ENCODE peak calls at places on chromosomes 6 and 20, in seven cellular contexts. F is fibroblast of lung, H is A549, S is GM23338, T is OCI-LY7, Q is H9, R is PC-3. A is an unnamed sample.

GRCh38 chr6:11093065-11093590 is 506 bp upstream of the SMIM13 start:
- DNase-seq in F (peak; percentile 46), H (peak; percentile 41), S (no peak), T (peak; percentile 77), Q (peak; percentile 22), R (no peak), A (no peak)

GRCh38 chr6:16505711-16506362 is 255.4 kb downstream of the ATXN1 start:
- DNase-seq in F (peak; percentile 81), H (no peak), S (no peak), T (no peak), Q (no peak), R (peak; percentile 35), A (no peak)

GRCh38 chr6:16157909-16158308 is 29.0 kb downstream of the MYLIP start:
- DNase-seq in F (no peak), H (no peak), S (no peak), T (no peak), Q (no peak), R (no peak), A (no peak)

GRCh38 chr6:56911847-56912246 is 43.1 kb upstream of the BEND6 start:
- DNase-seq in F (peak; percentile 87), H (no peak), S (peak; percentile 62), T (no peak), Q (no peak), R (peak; percentile 64), A (peak; percentile 68)

GRCh38 chr6:108179741-108180140 is 13.9 kb downstream of the NR2E1 start:
- DNase-seq in F (no peak), H (no peak), S (peak; percentile 83), T (no peak), Q (no peak), R (no peak), A (no peak)

GRCh38 chr20:13857304-13857703 is 72.5 kb downstream of the NDUFAF5 start:
- DNase-seq in F (no peak), H (no peak), S (no peak), T (no peak), Q (no peak), R (no peak), A (no peak)

GRCh38 chr20:38393259-38393658 is 41.9 kb downstream of the SNHG17 start:
- DNase-seq in F (no peak), H (no peak), S (no peak), T (no peak), Q (no peak), R (no peak), A (no peak)

GRCh38 chr20:32763202-32763999 is 1.2 kb downstream of the DNMT3B start:
- DNase-seq in F (no peak), H (no peak), S (peak; percentile 59), T (peak; percentile 36), Q (no peak), R (peak; percentile 34), A (peak; percentile 23)

GRCh38 chr6:135181333-135182119 is 418 bp downstream of the MYB start:
- DNase-seq in F (peak; percentile 21), H (no peak), S (peak; percentile 33), T (peak; percentile 44), Q (peak; percentile 43), R (no peak), A (peak; percentile 5)

GRCh38 chr6:116405147-116405546 is 34.4 kb downstream of the DSE start:
- DNase-seq in F (peak; percentile 61), H (no peak), S (peak; percentile 42), T (peak; percentile 89), Q (no peak), R (no peak), A (no peak)

GRCh38 chr6:25173951-25174474 is 105.2 kb upstream of the CARMIL1 start:
- DNase-seq in F (peak; percentile 98), H (peak; percentile 23), S (no peak), T (no peak), Q (no peak), R (peak; percentile 96), A (peak; percentile 66)

GRCh38 chr20:59817406-59817805 is 116.0 kb downstream of the SYCP2 start:
- DNase-seq in F (no peak), H (no peak), S (no peak), T (no peak), Q (peak; percentile 12), R (peak; percentile 13), A (no peak)

GRCh38 chr6:19535351-19535750 is 301.8 kb upstream of the ID4 start:
- DNase-seq in F (no peak), H (no peak), S (no peak), T (no peak), Q (no peak), R (no peak), A (no peak)

GRCh38 chr6:87922947-87923330 is 124.7 kb upstream of the SPACA1 start:
- DNase-seq in F (no peak), H (no peak), S (no peak), T (peak; percentile 98), Q (no peak), R (no peak), A (no peak)

DNA sequence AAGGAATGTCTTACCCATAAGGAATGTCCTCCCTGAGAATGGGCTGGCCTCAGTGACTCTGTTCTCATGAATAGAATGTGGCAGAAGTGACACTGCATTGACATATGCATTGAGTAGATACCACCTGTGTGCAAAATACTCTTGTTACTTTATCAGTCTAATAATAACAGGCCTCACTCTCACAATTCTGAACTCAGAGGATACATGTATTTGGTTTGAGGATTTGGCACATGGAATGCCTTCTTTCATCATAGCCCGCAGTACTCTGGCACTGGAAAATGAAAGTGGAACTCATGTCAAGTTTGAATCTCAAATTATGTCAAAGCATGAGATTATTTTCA is 52.9 kb upstream of the PLCB4 start:
- DNase-seq in F (peak; percentile 71), H (no peak), S (peak; percentile 70), T (no peak), Q (no peak), R (peak; percentile 63), A (no peak)
- H3K4me2 ChIP-seq in F (peak overlapping the region; percentile 23), H (peak overlapping the region; percentile 56), S (no peak overlapping the region), T (no peak overlapping the region), Q (no peak overlapping the region), R (no peak overlapping the region), A (no peak overlapping the region)

GRCh38 chr6:12602951-12603710 is 113.4 kb upstream of the PHACTR1 start:
- DNase-seq in F (peak; percentile 73), H (peak; percentile 19), S (peak; percentile 62), T (peak; percentile 77), Q (no peak), R (peak; percentile 81), A (peak; percentile 22)
- TF ChIP-seq CTCF in F (peak; percentile 49), H (peak; percentile 73), S (peak; percentile 62), T (peak; percentile 84), Q (peak; percentile 68), R (peak; percentile 78), A (peak; percentile 85)

GRCh38 chr6:163745566-163746400 is 331.3 kb downstream of the QKI start:
- DNase-seq in F (peak; percentile 97), H (peak; percentile 15), S (no peak), T (no peak), Q (no peak), R (peak; percentile 39), A (peak; percentile 41)

GRCh38 chr6:163750436-163751031 is 336.0 kb downstream of the QKI start:
- DNase-seq in F (no peak), H (no peak), S (no peak), T (no peak), Q (no peak), R (no peak), A (no peak)

GRCh38 chr6:163751032-163751525 is 336.6 kb downstream of the QKI start:
- DNase-seq in F (no peak), H (no peak), S (no peak), T (no peak), Q (no peak), R (no peak), A (no peak)

GRCh38 chr6:163748036-163748435 is 333.5 kb downstream of the QKI start:
- DNase-seq in F (no peak), H (no peak), S (no peak), T (no peak), Q (no peak), R (no peak), A (no peak)

GRCh38 chr6:163748886-163749285 is 334.4 kb downstream of the QKI start:
- DNase-seq in F (no peak), H (no peak), S (no peak), T (no peak), Q (no peak), R (no peak), A (no peak)
- H3K4me2 ChIP-seq in F (no peak overlapping the region), H (no peak overlapping the region), S (no peak overlapping the region), T (no peak overlapping the region), Q (no peak overlapping the region), R (no peak overlapping the region), A (no peak overlapping the region)

GRCh38 chr20:55935448-55936221 is 69.7 kb downstream of the CBLN4 start:
- DNase-seq in F (no peak), H (no peak), S (no peak), T (no peak), Q (no peak), R (no peak), A (no peak)
- TF ChIP-seq CTCF in F (no peak), H (no peak), S (no peak), T (no peak), Q (no peak), R (no peak), A (no peak)

GRCh38 chr6:41470341-41471063 is 75.7 kb upstream of the FOXP4 start:
- DNase-seq in F (peak; percentile 62), H (no peak), S (peak; percentile 70), T (no peak), Q (no peak), R (no peak), A (peak; percentile 53)
- H3K4me2 ChIP-seq in F (no peak overlapping the region), H (no peak overlapping the region), S (peak overlapping the region; percentile 94), T (no peak overlapping the region), Q (peak overlapping the region; percentile 77), R (no peak overlapping the region), A (peak overlapping the region; percentile 40)